ENCODE peak calls at places on chromosome 3, in ten cellular contexts. B is endodermal cell, Z is GM12878, R is neural progenitor cell, E is cardiac muscle cell, U is IMR-90, T is keratinocyte, N is mammary epithelial cell, Y is tibial artery, F is esophagus squamous epithelium. A is an unnamed sample. For H3K4me1, the result is how much of the 10 kb centered on the place peaks cover.

GRCh38 chr3:78871048-78871447 is 896.8 kb downstream of the ROBO1 start:
- DNase-seq in B (no peak), Z (peak), R (no peak), E (no peak), U (peak), T (no peak), N (peak), Y (no peak), F (no peak), A (no peak)

GRCh38 chr3:138801792-138802191 is 32.9 kb downstream of the PIK3CB start:
- DNase-seq in B (no peak), Z (no peak), R (no peak), E (no peak), U (no peak), T (no peak), N (no peak), Y (no peak), F (no peak), A (no peak)

GRCh38 chr3:2180661-2181060 is 82.0 kb downstream of the CNTN4 start:
- DNase-seq in B (no peak), Z (no peak), R (no peak), E (no peak), U (no peak), T (no peak), N (no peak), Y (no peak), F (no peak), A (no peak)

GRCh38 chr3:150303776-150304175 is 104.3 kb upstream of the TSC22D2 start:
- DNase-seq in B (peak), Z (peak), R (peak), E (no peak), U (no peak), T (no peak), N (no peak), Y (no peak), F (no peak), A (no peak)

GRCh38 chr3:186049001-186049400 is 59.9 kb downstream of the ETV5 start:
- DNase-seq in B (no peak), Z (no peak), R (no peak), E (no peak), U (no peak), T (no peak), N (no peak), Y (no peak), F (no peak), A (no peak)

GRCh38 chr3:179852117-179852886 is 184.4 kb downstream of the PEX5L start:
- DNase-seq in B (peak), Z (no peak), R (peak), E (peak), U (peak), T (no peak), N (peak), Y (no peak), F (no peak), A (no peak)

GRCh38 chr3:146275476-146275875 is 24.6 kb upstream of the PLSCR4 start:
- DNase-seq in B (no peak), Z (no peak), R (no peak), E (no peak), U (no peak), T (no peak), N (no peak), Y (no peak), F (no peak), A (no peak)

GRCh38 chr3:155352900-155353490 is 59.5 kb upstream of the STRIT1 start:
- DNase-seq in B (no peak), Z (no peak), R (peak), E (peak), U (peak), T (no peak), N (peak), Y (no peak), F (no peak), A (no peak)

GRCh38 chr3:170997966-170998913 is 28.3 kb downstream of the SLC2A2 start:
- DNase-seq in B (no peak), Z (no peak), R (no peak), E (peak), U (peak), T (no peak), N (no peak), Y (no peak), F (no peak), A (no peak)

GRCh38 chr3:194773216-194773615 is 87.5 kb downstream of the FAM43A start:
- DNase-seq in B (peak), Z (no peak), R (no peak), E (peak), U (no peak), T (no peak), N (peak), Y (peak), F (no peak), A (peak)

GRCh38 chr3:46959169-46959515 is 17.4 kb downstream of the CCDC12 start:
- DNase-seq in B (no peak), Z (no peak), R (no peak), E (no peak), U (no peak), T (no peak), N (no peak), Y (no peak), F (no peak), A (no peak)

GRCh38 chr3:59675495-59675894 is 625.7 kb upstream of the CFAP20DC start:
- DNase-seq in B (no peak), Z (no peak), R (no peak), E (no peak), U (no peak), T (no peak), N (no peak), Y (no peak), F (no peak), A (no peak)

GRCh38 chr3:8561365-8561764 is 59.7 kb downstream of the LMCD1 start:
- DNase-seq in B (no peak), Z (no peak), R (no peak), E (peak), U (no peak), T (no peak), N (no peak), Y (peak), F (no peak), A (peak)

GRCh38 chr3:169237181-169237580 is 426.3 kb downstream of the MECOM start:
- DNase-seq in B (no peak), Z (no peak), R (no peak), E (peak), U (peak), T (no peak), N (no peak), Y (no peak), F (no peak), A (no peak)

GRCh38 chr3:56772926-56773587 is 28.7 kb downstream of the ARHGEF3 start:
- DNase-seq in B (no peak), Z (no peak), R (no peak), E (no peak), U (no peak), T (no peak), N (no peak), Y (no peak), F (no peak), A (no peak)

DNA sequence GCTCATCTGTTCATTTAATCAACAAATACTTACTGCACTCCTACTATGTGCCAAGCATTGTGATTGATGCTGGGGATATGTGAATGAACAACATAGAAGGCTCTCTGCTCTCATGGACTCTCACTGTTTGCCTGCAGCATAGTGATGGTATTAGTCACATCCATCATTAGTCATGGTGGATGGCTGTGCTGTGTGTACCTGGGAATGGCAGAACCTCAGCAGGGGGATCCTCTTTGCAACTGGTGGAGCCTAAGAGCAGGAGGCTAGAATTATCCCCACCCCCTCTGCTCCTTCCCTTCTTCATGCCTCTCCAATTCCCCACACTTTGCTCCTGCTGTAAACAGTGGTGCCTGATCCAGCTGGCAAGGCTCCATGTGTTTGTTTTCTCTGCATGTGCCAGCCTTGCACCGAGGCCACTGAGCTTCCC is 20.5 kb downstream of the BOC start:
- DNase-seq in B (peak), Z (no peak), R (no peak), E (peak), U (peak), T (peak), N (peak), Y (no peak), F (no peak), A (no peak)
- H3K27ac ChIP-seq in B (peak), Z (no peak), R (no peak), E (no peak), U (no peak), T (peak), N (peak), Y (no peak), F (no peak), A (peak)

GRCh38 chr3:72444642-72445223 is 403.5 kb downstream of the SHQ1 start:
- DNase-seq in B (no peak), Z (no peak), R (no peak), E (peak), U (peak), T (no peak), N (peak), Y (no peak), F (no peak), A (no peak)

GRCh38 chr3:72448375-72448823 is 399.8 kb downstream of the SHQ1 start:
- DNase-seq in B (no peak), Z (no peak), R (peak), E (no peak), U (no peak), T (no peak), N (no peak), Y (no peak), F (no peak), A (peak)

GRCh38 chr3:72447059-72447946 is 400.9 kb downstream of the SHQ1 start:
- DNase-seq in B (peak), Z (no peak), R (peak), E (peak), U (peak), T (no peak), N (peak), Y (peak), F (peak), A (peak)

GRCh38 chr3:72445827-72446405 is 402.3 kb downstream of the SHQ1 start:
- DNase-seq in B (no peak), Z (no peak), R (no peak), E (no peak), U (peak), T (no peak), N (peak), Y (no peak), F (no peak), A (no peak)

DNA sequence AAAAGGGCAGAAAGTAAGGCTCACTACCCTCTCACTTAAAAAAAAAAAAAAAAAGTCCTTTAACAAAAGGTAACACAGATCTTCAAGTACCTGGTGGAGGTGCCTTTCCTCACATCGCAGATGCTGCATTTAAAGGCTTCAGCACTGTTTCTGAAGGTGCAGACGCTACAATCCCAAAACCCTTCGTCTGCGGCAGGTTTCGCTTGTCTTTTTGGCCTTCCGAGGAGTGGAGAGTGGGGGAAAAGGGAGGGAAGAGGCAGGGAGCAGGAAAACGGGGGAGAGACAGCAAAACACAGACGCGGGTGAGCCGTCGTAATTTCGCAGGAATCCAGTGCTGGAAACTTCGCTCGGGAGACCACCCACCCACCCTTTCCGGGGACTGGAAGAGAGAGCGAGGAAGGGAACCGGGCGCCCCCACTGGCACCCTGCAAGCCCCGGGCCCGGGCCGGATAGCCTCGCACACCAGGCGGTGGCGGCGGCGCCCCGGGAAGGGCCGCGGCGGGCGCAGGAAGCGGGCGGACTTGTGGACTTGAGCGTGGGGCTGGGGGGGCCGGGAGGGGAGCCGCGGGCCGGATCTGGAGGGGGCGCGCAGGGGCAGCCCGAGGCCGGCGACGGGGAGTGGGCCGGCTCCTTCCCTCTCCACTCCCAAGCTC is 401.7 kb downstream of the SHQ1 start:
- DNase-seq in B (peak), Z (no peak), R (no peak), E (no peak), U (peak), T (no peak), N (peak), Y (no peak), F (no peak), A (no peak)
- TF ChIP-seq CTCF in B (peak), Z (no peak), R (peak), E (no peak), U (peak), T (no peak), N (no peak), Y (no peak), F (peak), A (no peak)

GRCh38 chr3:152296990-152297389 is 28.3 kb downstream of the MBNL1 start:
- DNase-seq in B (no peak), Z (no peak), R (no peak), E (no peak), U (no peak), T (no peak), N (no peak), Y (no peak), F (no peak), A (no peak)
- H3K4me1 ChIP-seq in B (under half), Z (under half), R (under half), E (under half), U (under half), T (under half), N (under half), Y (under half), F (half or more), A (under half)

DNA sequence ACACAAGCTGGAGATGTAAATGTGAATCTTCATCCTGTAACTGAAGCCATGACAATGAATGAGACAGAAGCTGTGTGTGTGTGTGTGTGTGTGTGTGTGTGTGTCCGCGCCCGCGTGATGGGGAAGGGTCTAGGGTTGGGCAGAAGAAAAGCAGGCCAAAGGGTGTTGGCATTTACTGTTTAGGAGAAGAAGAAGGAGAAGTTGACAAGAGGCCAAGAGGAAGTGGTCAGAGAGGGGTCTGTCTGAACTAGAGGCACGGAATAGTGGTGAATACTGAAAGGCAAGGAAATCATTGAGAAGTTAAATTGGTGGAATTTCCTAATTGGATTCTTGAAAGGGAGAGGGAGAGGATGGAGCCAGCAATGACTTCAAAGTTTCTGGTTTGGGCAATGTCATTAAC is 5.6 kb upstream of the NCEH1 start:
- DNase-seq in B (no peak), Z (no peak), R (no peak), E (no peak), U (no peak), T (no peak), N (no peak), Y (peak), F (no peak), A (no peak)
- H3K27ac ChIP-seq in B (no peak), Z (no peak), R (no peak), E (no peak), U (no peak), T (no peak), N (no peak), Y (no peak), F (no peak), A (no peak)

GRCh38 chr3:43742935-43743334 is 52.2 kb downstream of the ABHD5 start:
- DNase-seq in B (peak), Z (no peak), R (no peak), E (peak), U (peak), T (no peak), N (no peak), Y (no peak), F (no peak), A (no peak)
- TF ChIP-seq CTCF in B (peak), Z (no peak), R (peak), E (peak), U (peak), T (no peak), N (peak), Y (no peak), F (no peak), A (no peak)

DNA sequence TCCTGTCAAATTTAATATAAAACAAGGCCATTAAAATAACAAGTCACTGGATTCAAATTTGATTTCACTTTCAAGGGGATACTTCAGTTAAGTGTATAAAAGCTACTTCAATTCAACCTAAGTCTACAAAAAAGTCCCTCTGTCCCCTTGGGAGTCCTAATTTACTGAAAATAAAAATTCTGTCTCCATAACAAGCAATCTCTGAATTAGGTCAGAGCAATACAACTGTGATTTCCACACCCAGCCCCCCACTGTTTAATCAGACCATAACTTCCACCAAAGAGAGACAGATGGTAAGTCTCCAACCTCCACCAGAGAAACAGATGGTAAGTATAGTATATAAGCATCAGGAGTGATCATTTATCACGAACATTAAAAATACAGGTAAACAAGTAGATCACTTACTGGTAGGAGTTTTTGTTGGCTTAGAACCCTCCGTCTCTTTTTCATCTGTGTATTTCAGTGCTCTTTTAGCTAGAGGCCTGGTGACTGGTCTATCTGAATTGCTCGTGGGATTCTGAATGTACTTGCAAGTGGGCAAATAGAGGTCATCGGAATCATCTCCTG is 12.1 kb downstream of the SGO1 start:
- DNase-seq in B (no peak), Z (no peak), R (no peak), E (no peak), U (no peak), T (no peak), N (no peak), Y (no peak), F (no peak), A (no peak)
- H3K4me1 ChIP-seq in B (under half), Z (under half), R (under half), E (under half), U (under half), T (under half), N (under half), Y (under half), F (under half), A (under half)

DNA sequence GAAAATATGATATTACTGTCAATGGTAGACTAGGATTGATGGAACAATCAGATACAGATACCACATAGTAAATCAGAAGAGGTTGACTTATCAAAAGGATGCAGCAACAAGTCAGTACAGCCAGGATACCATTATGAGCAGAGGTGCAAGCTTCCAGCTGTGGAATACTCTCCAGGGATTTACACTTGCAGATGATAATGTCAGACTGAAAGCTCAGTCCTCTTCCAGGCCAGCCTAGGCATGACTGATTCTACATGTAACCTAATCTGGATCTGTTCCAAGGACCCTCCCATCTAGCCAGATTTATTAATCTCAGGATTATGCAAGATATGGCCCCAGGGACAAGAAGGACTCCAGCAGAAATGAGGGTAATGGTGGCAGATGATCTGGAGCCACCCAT is 8.2 kb downstream of the FILIP1L start:
- DNase-seq in B (no peak), Z (no peak), R (no peak), E (no peak), U (no peak), T (peak), N (peak), Y (no peak), F (no peak), A (no peak)
- H3K27ac ChIP-seq in B (no peak), Z (peak), R (no peak), E (no peak), U (no peak), T (peak), N (no peak), Y (peak), F (no peak), A (no peak)

DNA sequence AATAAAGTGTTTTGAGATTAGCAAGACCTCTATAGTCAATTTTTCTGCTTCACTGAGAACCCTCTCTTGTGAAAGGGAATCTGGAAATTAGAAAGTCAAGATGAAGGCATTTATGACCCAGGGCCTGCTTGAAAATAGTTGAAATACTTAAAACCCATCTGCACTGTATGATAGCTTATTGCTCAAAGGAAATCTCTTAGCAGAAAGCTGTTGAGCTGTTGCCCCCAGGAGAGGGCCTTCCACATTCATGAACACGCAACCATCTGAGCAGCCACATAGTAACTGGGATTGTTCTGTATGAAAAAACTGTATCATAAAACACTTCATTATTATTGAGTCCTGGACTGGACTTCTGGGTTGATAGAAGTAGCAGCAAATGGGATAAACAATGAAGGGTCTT is 106.4 kb upstream of the PTX3 start:
- DNase-seq in B (no peak), Z (no peak), R (no peak), E (peak), U (no peak), T (no peak), N (no peak), Y (no peak), F (no peak), A (no peak)
- TF ChIP-seq CTCF in B (no peak), Z (no peak), R (no peak), E (no peak), U (no peak), T (no peak), N (no peak), Y (no peak), F (no peak), A (no peak)

GRCh38 chr3:129655326-129655725 is 48.9 kb upstream of the PLXND1 start:
- DNase-seq in B (no peak), Z (no peak), R (no peak), E (no peak), U (no peak), T (no peak), N (no peak), Y (no peak), F (no peak), A (no peak)

GRCh38 chr3:129651316-129652202 is 45.1 kb upstream of the PLXND1 start:
- DNase-seq in B (peak), Z (no peak), R (peak), E (peak), U (peak), T (peak), N (peak), Y (no peak), F (no peak), A (no peak)

GRCh38 chr3:129654126-129654525 is 47.6 kb upstream of the PLXND1 start:
- DNase-seq in B (no peak), Z (no peak), R (no peak), E (peak), U (peak), T (no peak), N (no peak), Y (no peak), F (no peak), A (no peak)

GRCh38 chr3:129650256-129650872 is 43.9 kb upstream of the PLXND1 start:
- DNase-seq in B (peak), Z (no peak), R (peak), E (peak), U (peak), T (peak), N (peak), Y (peak), F (no peak), A (peak)

DNA sequence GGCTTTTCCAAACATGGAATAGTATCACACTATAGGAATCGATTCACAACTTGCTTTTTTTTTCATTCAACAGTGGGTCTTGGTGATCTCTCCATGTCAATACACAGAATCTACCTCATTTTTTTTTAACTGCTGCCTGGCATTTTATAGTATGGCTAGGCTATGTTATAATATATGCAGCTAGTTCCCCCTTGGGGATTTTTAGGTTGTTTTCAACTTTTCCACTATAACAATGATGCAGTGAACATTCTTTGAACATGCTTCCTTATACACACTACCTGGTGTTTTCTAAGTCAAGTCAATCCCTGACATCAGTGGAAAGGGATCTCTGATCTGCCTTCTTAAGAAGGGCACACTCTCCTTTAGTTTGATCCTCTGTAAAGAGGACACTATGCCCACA is 46.5 kb upstream of the PLXND1 start:
- DNase-seq in B (no peak), Z (no peak), R (no peak), E (no peak), U (no peak), T (no peak), N (no peak), Y (no peak), F (no peak), A (no peak)
- H3K4me1 ChIP-seq in B (under half), Z (under half), R (under half), E (under half), U (under half), T (under half), N (under half), Y (under half), F (under half), A (under half)

A was measured in uterus.